ENCODE peak calls at places on chromosome 7, in five cellular contexts. B is SK-MEL-5; T is stimulated activated effector memory CD8-positive, alpha-beta T cell treated with anti-CD3 and anti-CD28 coated beads, Interleukin-12 subunit alpha, Interleukin-12 subunit beta, amount 100 ng/mL, for 72 hours; Z is Right ventricle myocardium inferior; H is HTR-8/SVneo. A is an unnamed sample.

GRCh38 chr7:30074422-30075030 is 46.3 kb downstream of the PLEKHA8 start:
- DNase-seq in Z (no peak), T (no peak), B (peak; percentile 69), H (no peak), A (peak; percentile 20)

GRCh38 chr7:41319601-41320000 is 383.3 kb downstream of the INHBA start:
- DNase-seq in Z (no peak), H (no peak), T (no peak), B (no peak), A (no peak)

GRCh38 chr7:46930336-46930735 is 651.6 kb downstream of the TNS3 start:
- DNase-seq in Z (no peak), H (peak; percentile 58), T (no peak), B (no peak), A (peak; percentile 85)

GRCh38 chr7:96116173-96116572 is 205.7 kb downstream of the SLC25A13 start:
- DNase-seq in Z (no peak), H (no peak), B (no peak), T (no peak), A (no peak)

GRCh38 chr7:88218836-88219605 is 817 bp downstream of the SRI start:
- DNase-seq in T (peak; percentile 10), H (peak; percentile 29), Z (peak; percentile 78), B (peak; percentile 84), A (peak; percentile 14)

GRCh38 chr7:98877692-98878364 is 504 bp upstream of the TRRAP start:
- DNase-seq in B (no peak), T (no peak), H (no peak), Z (no peak), A (no peak)

GRCh38 chr7:27141591-27142561 is 1.6 kb downstream of the HOXA5 start:
- DNase-seq in H (no peak), T (no peak), B (no peak), Z (no peak), A (no peak)

GRCh38 chr7:105935250-105935649 is 27.8 kb upstream of the CDHR3 start:
- DNase-seq in H (no peak), Z (no peak), B (no peak), T (no peak), A (no peak)

GRCh38 chr7:138064856-138065357 is 11.4 kb upstream of the AKR1D1 start:
- DNase-seq in B (no peak), Z (no peak), T (no peak), H (no peak), A (no peak)

GRCh38 chr7:75980126-75980864 is 14.1 kb downstream of the TMEM120A start:
- DNase-seq in T (no peak), H (no peak), Z (peak; percentile 75), B (no peak), A (no peak)

GRCh38 chr7:39133088-39133487 is 155.4 kb downstream of the POU6F2 start:
- DNase-seq in Z (no peak), B (no peak), T (no peak), H (no peak), A (no peak)

GRCh38 chr7:36127075-36127740 is 25.8 kb upstream of the EEPD1 start:
- DNase-seq in H (no peak), B (no peak), T (no peak), Z (no peak), A (no peak)

GRCh38 chr7:33040803-33041516 is 21.6 kb downstream of the NT5C3A start:
- DNase-seq in H (no peak), B (peak; percentile 76), T (peak; percentile 15), Z (no peak), A (no peak)

GRCh38 chr7:137936509-137937201 is 65.2 kb downstream of the CREB3L2 start:
- DNase-seq in T (no peak), B (no peak), Z (no peak), H (no peak), A (no peak)

GRCh38 chr7:12017046-12017445 is 185.0 kb upstream of the THSD7A start:
- DNase-seq in B (peak; percentile 10), T (no peak), H (no peak), Z (no peak), A (no peak)

GRCh38 chr7:115914951-115915350 is 115.6 kb downstream of the TFEC start:
- DNase-seq in Z (peak; percentile 40), H (no peak), B (no peak), T (no peak), A (no peak)

GRCh38 chr7:124775422-124775821 is 9.8 kb upstream of the GPR37 start:
- DNase-seq in T (no peak), B (no peak), H (no peak), Z (no peak), A (no peak)

GRCh38 chr7:70334883-70335282 is 736.6 kb downstream of the AUTS2 start:
- DNase-seq in Z (no peak), T (no peak), H (no peak), B (no peak), A (no peak)

GRCh38 chr7:82172017-82172416 is 271.6 kb downstream of the CACNA2D1 start:
- DNase-seq in Z (no peak), H (no peak), T (no peak), B (peak; percentile 54), A (no peak)

GRCh38 chr7:36809510-36809909 is 85.2 kb upstream of the AOAH start:
- DNase-seq in H (no peak), B (no peak), T (no peak), Z (no peak), A (no peak)

GRCh38 chr7:5382281-5383041 is 41.2 kb downstream of the TNRC18 start:
- DNase-seq in B (no peak), T (no peak), Z (no peak), H (no peak), A (no peak)

GRCh38 chr7:137696376-137696775 is 150.4 kb downstream of the DGKI start:
- DNase-seq in Z (no peak), T (no peak), B (no peak), H (no peak), A (no peak)

A was measured in amniotic stem cell.